ENCODE peak calls at places on chromosomes 16 and 17, in six cellular contexts. O is T-cell, T is adipocyte, N is lower leg skin, U is astrocyte, L is cardiac muscle cell. Q is an unnamed sample.

GRCh38 chr17:53006006-53006405 is 816.7 kb upstream of the KIF2B start:
- DNase-seq in N (no peak), T (no peak), U (no peak), L (no peak), O (no peak), Q (no peak)

GRCh38 chr16:12426122-12426521 is 377.6 kb downstream of the CPPED1 start:
- DNase-seq in U (peak), N (no peak), L (peak), T (peak), O (no peak), Q (no peak)

GRCh38 chr16:84254080-84254479 is 14.3 kb upstream of the KCNG4 start:
- DNase-seq in O (no peak), N (no peak), T (no peak), L (no peak), U (no peak), Q (no peak)

GRCh38 chr17:64420143-64420670 is 28.7 kb upstream of the MILR1 start:
- DNase-seq in L (peak), U (peak), N (no peak), T (peak), O (no peak), Q (peak)

GRCh38 chr16:81181013-81181720 is 57.3 kb upstream of the BCO1 start:
- DNase-seq in O (no peak), N (peak), U (peak), T (peak), L (peak), Q (peak)

GRCh38 chr17:8141741-8142140 is 10.5 kb downstream of the PER1 start:
- DNase-seq in O (no peak), N (no peak), L (peak), U (no peak), T (no peak), Q (no peak)

GRCh38 chr17:14792751-14793150 is 472.4 kb downstream of the PMP22 start:
- DNase-seq in L (peak), O (no peak), U (no peak), T (peak), N (no peak), Q (no peak)

GRCh38 chr16:56475226-56475625 is 23.9 kb downstream of the OGFOD1 start:
- DNase-seq in U (no peak), N (no peak), T (no peak), L (no peak), O (no peak), Q (no peak)

GRCh38 chr17:66625321-66625767 is 209.6 kb upstream of the CACNG5 start:
- DNase-seq in O (no peak), L (peak), T (peak), N (no peak), U (peak), Q (no peak)

GRCh38 chr16:9090101-9090959 is 1.1 kb upstream of the HAPSTR1 start:
- DNase-seq in U (no peak), O (no peak), T (peak), L (no peak), N (peak), Q (peak)

GRCh38 chr17:956905-957304 is 22.7 kb downstream of the NXN start:
- DNase-seq in L (no peak), N (no peak), O (no peak), T (no peak), U (no peak), Q (no peak)

GRCh38 chr17:78146471-78146869 is 285 bp downstream of the C17orf99 start:
- DNase-seq in T (no peak), L (no peak), U (no peak), O (no peak), N (no peak), Q (no peak)

GRCh38 chr17:13510062-13510461 is 91.7 kb downstream of the HS3ST3A1 start:
- DNase-seq in U (peak), N (no peak), O (no peak), L (peak), T (no peak), Q (no peak)

GRCh38 chr16:65117701-65118448 is 4.0 kb downstream of the CDH11 start:
- DNase-seq in N (peak), T (peak), L (peak), U (peak), O (no peak), Q (peak)

GRCh38 chr16:31458073-31458834 is 1.0 kb upstream of the ARMC5 start:
- DNase-seq in U (peak), N (no peak), O (peak), T (peak), L (peak), Q (peak)

GRCh38 chr16:2288701-2289100 is 20.8 kb upstream of the RNPS1 start:
- DNase-seq in N (no peak), L (no peak), U (no peak), T (no peak), O (no peak), Q (no peak)

GRCh38 chr17:50872710-50873424 is 6.7 kb upstream of the TOB1 start:
- DNase-seq in U (peak), N (peak), O (peak), L (peak), T (peak), Q (peak)

GRCh38 chr17:52181842-52182241 is 23.3 kb upstream of the CA10 start:
- DNase-seq in U (no peak), L (no peak), T (no peak), N (no peak), O (no peak), Q (no peak)

GRCh38 chr17:72640415-72641165 is 451.9 kb downstream of the SLC39A11 start:
- DNase-seq in N (no peak), O (no peak), U (no peak), T (no peak), L (peak), Q (no peak)

GRCh38 chr16:73483076-73483791 is 435.3 kb upstream of the ZFHX3 start:
- DNase-seq in T (no peak), N (no peak), L (no peak), O (no peak), U (no peak), Q (peak)

GRCh38 chr16:89072216-89073130 is 21.2 kb upstream of the ACSF3 start:
- DNase-seq in O (no peak), U (no peak), N (no peak), T (peak), L (peak), Q (no peak)

GRCh38 chr17:79023180-79023705 is 726 bp upstream of the C1QTNF1 start:
- DNase-seq in L (peak), U (no peak), N (no peak), O (no peak), T (no peak), Q (no peak)

GRCh38 chr17:74873874-74874614 is 1.2 kb upstream of the FDXR start:
- DNase-seq in U (no peak), L (no peak), N (no peak), O (no peak), T (no peak), Q (no peak)

GRCh38 chr17:34370997-34371395 is 8.0 kb upstream of the CCL1 start:
- DNase-seq in L (no peak), T (no peak), U (no peak), N (no peak), O (no peak), Q (no peak)

GRCh38 chr17:51461578-51462004 is 201.2 kb downstream of the UTP18 start:
- DNase-seq in U (no peak), O (no peak), T (peak), N (no peak), L (peak), Q (peak)

GRCh38 chr16:88479795-88480760 is 27.0 kb downstream of the ZFPM1 start:
- DNase-seq in L (no peak), T (no peak), N (no peak), O (peak), U (no peak), Q (no peak)

GRCh38 chr17:82893779-82894178 is 54.0 kb upstream of the ZNF750 start:
- DNase-seq in O (no peak), T (peak), N (no peak), L (no peak), U (no peak), Q (no peak)

GRCh38 chr16:55047331-55047730 is 116.7 kb downstream of the IRX5 start:
- DNase-seq in U (no peak), L (no peak), O (no peak), T (no peak), N (no peak), Q (no peak)

Q was measured in ecto neural progenitor cell.